ENCODE peak calls at places on chromosomes 11 and 22, in four cellular contexts. B is sigmoid colon; U is lung; V is CD4-positive, alpha-beta T cell. M is an unnamed sample.

GRCh38 chr11:94740975-94741707 is 27.0 kb upstream of the AMOTL1 start:
- DNase-seq in B (peak; percentile 74), U (no peak), V (no peak), M (no peak)

GRCh38 chr22:36541831-36542391 is 12.9 kb upstream of the EIF3D start:
- DNase-seq in B (no peak), U (no peak), V (peak; percentile 36), M (no peak)

GRCh38 chr11:111452817-111453607 is 59.2 kb downstream of the BTG4 start:
- DNase-seq in B (no peak), U (no peak), V (no peak), M (no peak)

GRCh38 chr11:93842461-93842860 is 8.0 kb downstream of the VSTM5 start:
- DNase-seq in B (no peak), U (no peak), V (no peak), M (no peak)

GRCh38 chr11:32400670-32401369 is 34.5 kb downstream of the WT1 start:
- DNase-seq in B (no peak), U (no peak), V (no peak), M (no peak)

GRCh38 chr11:35902961-35903360 is 40.9 kb upstream of the LDLRAD3 start:
- DNase-seq in B (no peak), U (no peak), V (no peak), M (no peak)

GRCh38 chr11:125166347-125166841 is 1.8 kb downstream of the PKNOX2 start:
- DNase-seq in B (peak; percentile 70), U (no peak), V (no peak), M (no peak)

GRCh38 chr11:19915808-19916207 is 203.2 kb downstream of the NAV2 start:
- DNase-seq in B (no peak), U (no peak), V (no peak), M (no peak)

GRCh38 chr11:103947566-103947919 is 88.9 kb upstream of the DDI1 start:
- DNase-seq in B (no peak), U (no peak), V (no peak), M (no peak)

GRCh38 chr11:44629732-44630345 is 64.4 kb downstream of the CD82 start:
- DNase-seq in B (peak; percentile 32), U (no peak), V (no peak), M (no peak)

GRCh38 chr11:2166091-2166851 is 5.3 kb upstream of the INS start:
- DNase-seq in B (no peak), U (no peak), V (peak; percentile 37), M (no peak)

GRCh38 chr11:61445535-61445934 is 15.6 kb downstream of the SDHAF2 start:
- DNase-seq in B (no peak), U (no peak), V (no peak), M (no peak)

GRCh38 chr11:130315354-130315970 is 745 bp upstream of the ZBTB44 start:
- DNase-seq in B (peak; percentile 70), U (peak; percentile 54), V (peak; percentile 55), M (peak; percentile 39)

GRCh38 chr22:47452184-47452583 is 689.7 kb downstream of the TBC1D22A start:
- DNase-seq in B (no peak), U (no peak), V (no peak), M (no peak)

GRCh38 chr11:121435796-121436511 is 16.2 kb upstream of the SORL1 start:
- DNase-seq in B (no peak), U (no peak), V (no peak), M (no peak)

GRCh38 chr11:110196241-110196754 is 100.1 kb downstream of the RDX start:
- DNase-seq in B (no peak), U (peak; percentile 27), V (no peak), M (no peak)

GRCh38 chr11:70573701-70574151 is 175.4 kb downstream of the CTTN start:
- DNase-seq in B (no peak), U (no peak), V (no peak), M (no peak)

GRCh38 chr11:3123316-3123715 is 41.8 kb downstream of the OSBPL5 start:
- DNase-seq in B (peak; percentile 96), U (peak; percentile 50), V (no peak), M (no peak)

GRCh38 chr11:117175781-117176180 is 2.8 kb upstream of the SIDT2 start:
- DNase-seq in B (no peak), U (no peak), V (no peak), M (no peak)

GRCh38 chr11:77091146-77091940 is 11.3 kb upstream of the OMP start:
- DNase-seq in B (peak; percentile 91), U (peak; percentile 76), V (peak; percentile 78), M (peak; percentile 70)

GRCh38 chr11:35145249-35145648 is 6.3 kb downstream of the CD44 start:
- DNase-seq in B (no peak), U (no peak), V (no peak), M (no peak)

GRCh38 chr11:7965386-7965785 is at the start of gene NLRP10:
- DNase-seq in B (no peak), U (no peak), V (no peak), M (no peak)

GRCh38 chr22:46040471-46041465 is 63.8 kb upstream of the WNT7B start:
- DNase-seq in B (peak; percentile 60), U (no peak), V (no peak), M (no peak)

GRCh38 chr11:131675489-131675888 is 305.1 kb downstream of the NTM start:
- DNase-seq in B (no peak), U (no peak), V (no peak), M (no peak)

GRCh38 chr11:109597336-109597735 is 175.3 kb downstream of the C11orf87 start:
- DNase-seq in B (no peak), U (no peak), V (no peak), M (no peak)

GRCh38 chr11:44498524-44498923 is 66.9 kb upstream of the CD82 start:
- DNase-seq in B (no peak), U (no peak), V (no peak), M (no peak)

GRCh38 chr11:92869716-92870115 is 99.7 kb upstream of the MTNR1B start:
- DNase-seq in B (no peak), U (no peak), V (no peak), M (no peak)

GRCh38 chr11:102453286-102453797 is 777 bp upstream of the TMEM123 start:
- DNase-seq in B (no peak), U (no peak), V (no peak), M (no peak)

GRCh38 chr22:21009638-21010425 is 5.1 kb upstream of the P2RX6 start:
- DNase-seq in B (no peak), U (no peak), V (no peak), M (no peak)

GRCh38 chr11:72807789-72808188 is 6.4 kb upstream of the ATG16L2 start:
- DNase-seq in B (no peak), U (no peak), V (no peak), M (no peak)

GRCh38 chr11:61923166-61924015 is 6.0 kb upstream of the RAB3IL1 start:
- DNase-seq in B (peak; percentile 95), U (no peak), V (no peak), M (no peak)

GRCh38 chr11:78420796-78421209 is 3.2 kb upstream of the GAB2 start:
- DNase-seq in B (peak; percentile 80), U (peak; percentile 49), V (no peak), M (peak; percentile 41)

M was measured in activated T-helper 2 cell treated with anti-CD3 and anti-CD28 coated beads, Interferon-gamma antibody, Interleukin-2, Interleukin-4, amounts not matched to agents 10 μg/mL and 5 μg/mL and 100 μg/mL, durations not matched to agents 14 hours and 24 hours and 36 hours.